ENCODE peak calls at places on chromosomes 12 and 14, in four cellular contexts. R is gastrocnemius medialis, U is Ammon's horn, C is non-pigmented ciliary epithelial cell. I is an unnamed sample.
A peak's percentile ranks its signal among the peaks of the same experiment; 100 is the strongest.

GRCh38 chr12:104494137-104494815 is 37.5 kb downstream of the CHST11 start:
- DNase-seq in R (no peak), U (peak; percentile 40), C (peak; percentile 55), I (no peak)

GRCh38 chr14:90903101-90903500 is 86.9 kb upstream of the TTC7B start:
- DNase-seq in R (peak; percentile 23), U (peak; percentile 85), C (peak; percentile 26), I (peak; percentile 89)

GRCh38 chr14:43168374-43168925 is 1338.6 kb downstream of the FSCB start:
- DNase-seq in R (no peak), U (no peak), C (no peak), I (no peak)

GRCh38 chr12:116455540-116456306 is 103.5 kb upstream of the MAP1LC3B2 start:
- DNase-seq in R (peak; percentile 47), U (peak; percentile 7), C (peak; percentile 70), I (peak; percentile 65)

GRCh38 chr14:53916239-53916638 is 40.4 kb downstream of the BMP4 start:
- DNase-seq in R (no peak), U (no peak), C (no peak), I (no peak)

GRCh38 chr12:12661086-12661485 is 34.9 kb downstream of the GPR19 start:
- DNase-seq in R (no peak), U (no peak), C (peak; percentile 22), I (peak; percentile 33)

GRCh38 chr12:103301642-103302620 is 193.8 kb downstream of the C12orf42 start:
- DNase-seq in R (no peak), U (no peak), C (no peak), I (no peak)

GRCh38 chr14:29803045-29803444 is 124.6 kb downstream of the PRKD1 start:
- DNase-seq in R (no peak), U (no peak), C (no peak), I (no peak)

GRCh38 chr12:2054091-2055018 is 1.6 kb downstream of the CACNA1C start:
- DNase-seq in R (no peak), U (no peak), C (no peak), I (peak; percentile 70)

GRCh38 chr14:92325835-92326234 is 2.9 kb downstream of the SLC24A4 start:
- DNase-seq in R (no peak), U (no peak), C (no peak), I (peak; percentile 13)

GRCh38 chr14:91278383-91278715 is 33.8 kb upstream of the GPR68 start:
- DNase-seq in R (no peak), U (no peak), C (no peak), I (no peak)

GRCh38 chr12:71958993-71959588 is 20.4 kb downstream of the TPH2 start:
- DNase-seq in R (no peak), U (no peak), C (no peak), I (no peak)

GRCh38 chr12:123337053-123337452 is 27.6 kb downstream of the SBNO1 start:
- DNase-seq in R (no peak), U (peak; percentile 5), C (no peak), I (no peak)

GRCh38 chr12:110266980-110267620 is 13.9 kb upstream of the ATP2A2 start:
- DNase-seq in R (peak; percentile 36), U (no peak), C (no peak), I (no peak)

GRCh38 chr12:11580125-11580751 is 69.2 kb upstream of the ETV6 start:
- DNase-seq in R (no peak), U (peak; percentile 28), C (peak; percentile 51), I (no peak)

GRCh38 chr12:52769354-52769753 is 7.8 kb downstream of the KRT76 start:
- DNase-seq in R (no peak), U (no peak), C (no peak), I (no peak)

GRCh38 chr12:82848846-82849245 is 162.1 kb downstream of the TMTC2 start:
- DNase-seq in R (no peak), U (no peak), C (no peak), I (no peak)

GRCh38 chr14:92482621-92483319 is 30.8 kb upstream of the RIN3 start:
- DNase-seq in R (no peak), U (no peak), C (no peak), I (no peak)

GRCh38 chr12:97984951-97985350 is 522.3 kb downstream of the RMST start:
- DNase-seq in R (no peak), U (peak; percentile 13), C (no peak), I (peak; percentile 41)

GRCh38 chr12:47557401-47557800 is 148.4 kb downstream of the RPAP3 start:
- DNase-seq in R (no peak), U (peak; percentile 76), C (no peak), I (no peak)

GRCh38 chr12:53034459-53034858 is 15.4 kb upstream of the TNS2 start:
- DNase-seq in R (no peak), U (no peak), C (no peak), I (no peak)

GRCh38 chr12:3192221-3192620 is 115.0 kb downstream of the TSPAN9 start:
- DNase-seq in R (no peak), U (no peak), C (no peak), I (no peak)

I was measured in cerebellar cortex.